ENCODE peak calls at places on chromosomes 12 and 14, in five cellular contexts. One of them, this sample, is unnamed.

GRCh38 chr12:56129210-56129691 is 1.2 kb downstream of the ESYT1 start:
- DNase-seq in PC-3: peak
- DNase-seq in uterus: peak
- DNase-seq in astrocyte of the spinal cord: peak
- DNase-seq in endothelial cell of umbilical vein: peak
- DNase-seq in this sample: peak

GRCh38 chr12:71455028-71455737 is 15.6 kb downstream of the LGR5 start:
- DNase-seq in PC-3: no peak
- DNase-seq in uterus: no peak
- DNase-seq in astrocyte of the spinal cord: no peak
- DNase-seq in endothelial cell of umbilical vein: no peak
- DNase-seq in this sample: no peak

GRCh38 chr14:100490252-100490651 is 97.0 kb downstream of the BEGAIN start:
- DNase-seq in PC-3: no peak
- DNase-seq in uterus: no peak
- DNase-seq in astrocyte of the spinal cord: no peak
- DNase-seq in endothelial cell of umbilical vein: no peak
- DNase-seq in this sample: no peak

GRCh38 chr12:67366530-67367196 is 97.5 kb downstream of the CAND1 start:
- DNase-seq in PC-3: peak
- DNase-seq in uterus: no peak
- DNase-seq in astrocyte of the spinal cord: peak
- DNase-seq in endothelial cell of umbilical vein: no peak
- DNase-seq in this sample: no peak

GRCh38 chr14:101992708-101993107 is 28.3 kb downstream of the DYNC1H1 start:
- DNase-seq in PC-3: no peak
- DNase-seq in uterus: no peak
- DNase-seq in astrocyte of the spinal cord: no peak
- DNase-seq in endothelial cell of umbilical vein: no peak
- DNase-seq in this sample: peak

GRCh38 chr14:69848156-69848555 is 31.1 kb upstream of the SMOC1 start:
- DNase-seq in PC-3: no peak
- DNase-seq in uterus: no peak
- DNase-seq in astrocyte of the spinal cord: no peak
- DNase-seq in endothelial cell of umbilical vein: no peak
- DNase-seq in this sample: no peak

GRCh38 chr14:78530078-78530477 is 359.9 kb downstream of the NRXN3 start:
- DNase-seq in PC-3: peak
- DNase-seq in uterus: no peak
- DNase-seq in astrocyte of the spinal cord: peak
- DNase-seq in endothelial cell of umbilical vein: no peak
- DNase-seq in this sample: no peak

GRCh38 chr12:27333311-27334009 is 824 bp downstream of the BMAL2 start:
- DNase-seq in PC-3: peak
- DNase-seq in uterus: no peak
- DNase-seq in astrocyte of the spinal cord: no peak
- DNase-seq in endothelial cell of umbilical vein: peak
- DNase-seq in this sample: peak

GRCh38 chr12:124713436-124714082 is 146.1 kb upstream of the NCOR2 start:
- DNase-seq in PC-3: no peak
- DNase-seq in uterus: peak
- DNase-seq in astrocyte of the spinal cord: peak
- DNase-seq in endothelial cell of umbilical vein: peak
- DNase-seq in this sample: peak

GRCh38 chr12:127025545-127025944 is 1241.4 kb upstream of the TMEM132C start:
- DNase-seq in PC-3: peak
- DNase-seq in uterus: no peak
- DNase-seq in astrocyte of the spinal cord: peak
- DNase-seq in endothelial cell of umbilical vein: no peak
- DNase-seq in this sample: no peak

GRCh38 chr14:65961004-65961403 is 525.2 kb upstream of the CCDC196 start:
- DNase-seq in PC-3: peak
- DNase-seq in uterus: no peak
- DNase-seq in astrocyte of the spinal cord: peak
- DNase-seq in endothelial cell of umbilical vein: peak
- DNase-seq in this sample: peak

GRCh38 chr12:99759467-99759866 is 111.9 kb downstream of the GARIN6 start:
- DNase-seq in PC-3: no peak
- DNase-seq in uterus: no peak
- DNase-seq in astrocyte of the spinal cord: no peak
- DNase-seq in endothelial cell of umbilical vein: no peak
- DNase-seq in this sample: no peak

GRCh38 chr14:104913413-104913812 is 11.3 kb upstream of the PLD4 start:
- DNase-seq in PC-3: no peak
- DNase-seq in uterus: no peak
- DNase-seq in astrocyte of the spinal cord: no peak
- DNase-seq in endothelial cell of umbilical vein: no peak
- DNase-seq in this sample: no peak

GRCh38 chr12:68092976-68093375 is 66.6 kb downstream of the IFNG start:
- DNase-seq in PC-3: peak
- DNase-seq in uterus: no peak
- DNase-seq in astrocyte of the spinal cord: no peak
- DNase-seq in endothelial cell of umbilical vein: no peak
- DNase-seq in this sample: no peak

GRCh38 chr14:61703342-61704129 is 8.2 kb downstream of the HIF1A start:
- DNase-seq in PC-3: no peak
- DNase-seq in uterus: no peak
- DNase-seq in astrocyte of the spinal cord: peak
- DNase-seq in endothelial cell of umbilical vein: no peak
- DNase-seq in this sample: no peak

GRCh38 chr12:95944108-95944704 is 1.1 kb downstream of the AMDHD1 start:
- DNase-seq in PC-3: no peak
- DNase-seq in uterus: no peak
- DNase-seq in astrocyte of the spinal cord: no peak
- DNase-seq in endothelial cell of umbilical vein: no peak
- DNase-seq in this sample: no peak

GRCh38 chr14:51261151-51261550 is 21.1 kb downstream of the TMX1 start:
- DNase-seq in PC-3: no peak
- DNase-seq in uterus: no peak
- DNase-seq in astrocyte of the spinal cord: no peak
- DNase-seq in endothelial cell of umbilical vein: no peak
- DNase-seq in this sample: no peak

GRCh38 chr12:46449161-46449715 is 76.7 kb upstream of the SLC38A2 start:
- DNase-seq in PC-3: no peak
- DNase-seq in uterus: no peak
- DNase-seq in astrocyte of the spinal cord: no peak
- DNase-seq in endothelial cell of umbilical vein: no peak
- DNase-seq in this sample: no peak

GRCh38 chr12:4276524-4277204 is 3.1 kb downstream of the CCND2 start:
- DNase-seq in PC-3: peak
- DNase-seq in uterus: peak
- DNase-seq in astrocyte of the spinal cord: peak
- DNase-seq in endothelial cell of umbilical vein: peak
- DNase-seq in this sample: peak

GRCh38 chr12:5022465-5023061 is 21.1 kb upstream of the KCNA5 start:
- DNase-seq in PC-3: peak
- DNase-seq in uterus: no peak
- DNase-seq in astrocyte of the spinal cord: peak
- DNase-seq in endothelial cell of umbilical vein: peak
- DNase-seq in this sample: no peak

GRCh38 chr14:95428557-95428956 is 87.9 kb downstream of the SYNE3 start:
- DNase-seq in PC-3: no peak
- DNase-seq in uterus: no peak
- DNase-seq in astrocyte of the spinal cord: no peak
- DNase-seq in endothelial cell of umbilical vein: no peak
- DNase-seq in this sample: no peak

GRCh38 chr14:95432152-95433093 is 84.0 kb downstream of the SYNE3 start:
- DNase-seq in PC-3: peak
- DNase-seq in uterus: peak
- DNase-seq in astrocyte of the spinal cord: peak
- DNase-seq in endothelial cell of umbilical vein: peak
- DNase-seq in this sample: no peak

GRCh38 chr14:95433094-95433478 is 83.4 kb downstream of the SYNE3 start:
- DNase-seq in PC-3: no peak
- DNase-seq in uterus: no peak
- DNase-seq in astrocyte of the spinal cord: no peak
- DNase-seq in endothelial cell of umbilical vein: no peak
- DNase-seq in this sample: no peak

GRCh38 chr14:95434161-95434560 is 82.3 kb downstream of the SYNE3 start:
- DNase-seq in PC-3: no peak
- DNase-seq in uterus: no peak
- DNase-seq in astrocyte of the spinal cord: no peak
- DNase-seq in endothelial cell of umbilical vein: no peak
- DNase-seq in this sample: no peak

DNA sequence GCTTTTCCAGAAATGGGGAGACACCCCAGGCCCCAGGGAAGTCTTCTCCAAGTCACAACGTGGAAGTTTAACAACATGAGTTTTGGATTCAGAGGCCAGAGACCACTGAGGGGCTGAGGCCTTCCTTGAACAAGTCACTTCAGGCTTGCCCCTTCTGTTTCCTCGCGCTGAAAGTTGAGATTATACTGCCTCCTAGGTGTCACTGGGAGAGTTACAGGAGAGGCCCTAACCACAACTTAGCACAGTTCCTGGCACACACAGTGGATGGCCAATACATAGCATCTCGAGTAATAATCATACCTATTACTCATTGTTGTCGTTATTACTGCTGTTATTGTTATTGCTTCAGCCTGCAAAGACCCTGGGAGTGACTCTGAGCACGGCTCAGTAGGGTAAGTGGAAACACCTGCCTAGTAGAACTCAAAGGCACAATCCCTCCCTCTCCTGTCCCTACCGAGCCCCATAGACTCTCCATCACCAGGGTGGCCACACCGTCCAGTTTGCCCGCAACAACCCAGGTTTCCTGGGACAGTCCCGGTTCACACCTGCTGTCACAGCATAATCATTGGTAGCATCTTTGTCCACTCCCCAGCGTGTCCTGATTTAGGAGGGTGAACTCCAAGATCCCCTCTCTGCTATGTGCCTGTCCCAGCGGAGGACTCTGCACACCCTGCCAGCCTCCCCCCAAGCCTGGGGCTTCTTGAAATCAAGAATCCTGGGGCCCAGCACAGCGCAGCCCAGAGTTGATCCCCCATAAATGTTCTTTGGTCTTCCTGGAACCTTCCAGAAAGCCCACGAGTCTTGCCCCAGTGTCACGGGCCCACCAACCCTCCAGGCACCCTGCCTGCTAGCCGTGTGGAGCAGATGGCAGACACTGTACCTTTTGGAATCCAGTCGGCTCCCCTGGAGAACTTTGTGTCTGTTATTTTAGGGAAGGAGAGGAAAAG is 85.0 kb downstream of the SYNE3 start:
- DNase-seq in PC-3: peak
- DNase-seq in uterus: no peak
- DNase-seq in astrocyte of the spinal cord: peak
- DNase-seq in endothelial cell of umbilical vein: peak
- DNase-seq in this sample: no peak
- TF ChIP-seq CTCF in PC-3: peak
- TF ChIP-seq CTCF in uterus: peak
- TF ChIP-seq CTCF in astrocyte of the spinal cord: peak
- TF ChIP-seq CTCF in endothelial cell of umbilical vein: peak
- TF ChIP-seq CTCF in this sample: peak

GRCh38 chr14:54722791-54723432 is 156.0 kb downstream of the SAMD4A start:
- DNase-seq in PC-3: peak
- DNase-seq in uterus: no peak
- DNase-seq in astrocyte of the spinal cord: peak
- DNase-seq in endothelial cell of umbilical vein: peak
- DNase-seq in this sample: no peak
- TF ChIP-seq CTCF in PC-3: peak
- TF ChIP-seq CTCF in uterus: peak
- TF ChIP-seq CTCF in astrocyte of the spinal cord: peak
- TF ChIP-seq CTCF in endothelial cell of umbilical vein: peak
- TF ChIP-seq CTCF in this sample: no peak

DNA sequence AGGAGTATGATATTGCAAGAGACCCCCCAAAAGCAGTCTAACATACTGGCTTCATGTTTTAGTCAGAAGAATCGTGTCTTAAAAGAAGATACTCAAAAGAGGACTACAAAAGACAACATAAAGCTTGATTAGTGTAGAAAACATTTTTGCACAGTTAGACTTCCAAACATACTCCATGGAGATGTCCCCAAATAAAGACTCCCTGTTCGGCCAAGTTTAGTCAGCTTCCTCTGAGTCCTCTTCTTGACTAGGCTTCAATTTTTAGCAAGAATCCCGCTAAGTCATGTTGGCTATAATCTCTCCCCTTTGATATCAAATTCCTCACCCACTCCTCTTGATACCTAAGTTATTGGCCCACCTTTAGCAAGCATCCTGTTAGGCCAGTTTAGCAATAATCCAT is 298.0 kb downstream of the RMST start:
- DNase-seq in PC-3: no peak
- DNase-seq in uterus: no peak
- DNase-seq in astrocyte of the spinal cord: no peak
- DNase-seq in endothelial cell of umbilical vein: no peak
- DNase-seq in this sample: no peak
- TF ChIP-seq CTCF in PC-3: no peak
- TF ChIP-seq CTCF in uterus: no peak
- TF ChIP-seq CTCF in astrocyte of the spinal cord: no peak
- TF ChIP-seq CTCF in endothelial cell of umbilical vein: no peak
- TF ChIP-seq CTCF in this sample: no peak

GRCh38 chr14:75005357-75005756 is 2.6 kb downstream of the EIF2B2 start:
- DNase-seq in PC-3: peak
- DNase-seq in uterus: no peak
- DNase-seq in astrocyte of the spinal cord: no peak
- DNase-seq in endothelial cell of umbilical vein: no peak
- DNase-seq in this sample: no peak

GRCh38 chr14:75003250-75004027 is 718 bp downstream of the EIF2B2 start:
- DNase-seq in PC-3: no peak
- DNase-seq in uterus: no peak
- DNase-seq in astrocyte of the spinal cord: no peak
- DNase-seq in endothelial cell of umbilical vein: peak
- DNase-seq in this sample: no peak

GRCh38 chr14:75001261-75001660 is 1.5 kb upstream of the EIF2B2 start:
- DNase-seq in PC-3: no peak
- DNase-seq in uterus: no peak
- DNase-seq in astrocyte of the spinal cord: no peak
- DNase-seq in endothelial cell of umbilical vein: no peak
- DNase-seq in this sample: no peak

GRCh38 chr14:75001899-75002298 is 822 bp upstream of the EIF2B2 start:
- DNase-seq in PC-3: no peak
- DNase-seq in uterus: no peak
- DNase-seq in astrocyte of the spinal cord: no peak
- DNase-seq in endothelial cell of umbilical vein: no peak
- DNase-seq in this sample: no peak

DNA sequence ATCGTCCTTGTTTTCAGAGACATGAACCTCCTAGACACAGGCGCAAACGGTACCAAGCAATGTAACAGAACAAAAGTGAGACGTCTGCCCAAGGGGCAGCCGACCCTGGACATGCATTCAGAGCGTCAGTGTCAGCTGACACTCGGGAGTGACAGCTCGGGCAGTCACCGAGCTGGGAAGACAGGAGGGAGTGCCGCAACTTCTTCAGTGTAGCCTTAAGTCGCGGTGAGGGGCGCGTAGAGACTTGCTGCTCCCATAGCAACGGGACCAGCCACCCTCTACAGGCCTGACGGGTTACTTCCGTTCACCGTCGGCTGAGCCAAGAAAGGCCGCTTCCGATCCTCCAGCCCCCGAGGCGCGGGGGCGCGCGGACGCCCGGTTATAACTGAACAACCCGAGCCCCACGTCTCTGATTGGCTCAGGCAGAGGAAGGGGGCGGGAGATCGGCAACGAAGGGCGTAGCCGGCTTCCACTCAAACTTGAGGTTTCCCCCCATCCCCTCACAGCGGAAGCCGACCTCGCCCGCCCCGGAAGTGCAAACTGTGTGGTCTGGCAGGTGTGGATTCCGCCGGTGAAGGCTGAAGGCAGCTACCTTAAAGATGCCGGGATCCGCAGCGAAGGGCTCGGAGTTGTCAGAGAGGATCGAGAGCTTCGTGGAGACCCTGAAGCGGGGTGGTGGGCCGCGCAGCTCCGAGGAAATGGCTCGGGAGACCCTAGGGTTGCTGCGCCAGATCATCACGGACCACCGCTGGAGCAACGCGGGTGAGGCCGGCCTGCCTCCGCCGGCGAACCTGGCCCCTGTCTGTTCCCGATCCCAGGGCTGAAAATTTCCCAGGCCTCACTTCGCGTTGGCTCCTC is at the start of gene EIF2B2:
- DNase-seq in PC-3: peak
- DNase-seq in uterus: peak
- DNase-seq in astrocyte of the spinal cord: peak
- DNase-seq in endothelial cell of umbilical vein: peak
- DNase-seq in this sample: peak
- TF ChIP-seq CTCF in PC-3: no peak
- TF ChIP-seq CTCF in uterus: peak
- TF ChIP-seq CTCF in astrocyte of the spinal cord: no peak
- TF ChIP-seq CTCF in endothelial cell of umbilical vein: no peak
- TF ChIP-seq CTCF in this sample: no peak

This sample was measured in HL-60.